ENCODE peak calls at places on chromosomes 13 and 19, in nine cellular contexts. Y is glutamatergic neuron, O is progenitor cell of endocrine pancreas, V is NT2/D1, Q is SK-N-DZ, I is KBM-7, H is ureter, T is heart left ventricle, W is gastrocnemius medialis. L is an unnamed sample.

GRCh38 chr13:35936579-35936978 is 194.6 kb downstream of the DCLK1 start:
- DNase-seq in H (no peak), Q (no peak), I (no peak), V (no peak), Y (no peak), W (no peak), T (no peak), O (no peak), L (no peak)

GRCh38 chr13:67416047-67416925 is 186.2 kb upstream of the PCDH9 start:
- DNase-seq in O (peak), H (no peak), I (peak), V (peak), W (no peak), T (peak), Q (peak), Y (peak), L (peak)

GRCh38 chr19:15283141-15283885 is 49.0 kb downstream of the BRD4 start:
- DNase-seq in I (peak), W (peak), O (no peak), Q (no peak), H (no peak), Y (no peak), T (no peak), V (no peak), L (peak)

GRCh38 chr13:49310251-49310650 is 62.5 kb downstream of the CDADC1 start:
- DNase-seq in W (no peak), Y (no peak), T (no peak), I (no peak), O (no peak), Q (no peak), V (no peak), H (no peak), L (no peak)

GRCh38 chr13:110017379-110017778 is 231.0 kb upstream of the IRS2 start:
- DNase-seq in I (no peak), H (no peak), O (no peak), V (peak), T (no peak), Q (no peak), Y (no peak), W (no peak), L (peak)

GRCh38 chr13:112145221-112146072 is 78.5 kb downstream of the SOX1 start:
- DNase-seq in I (no peak), O (no peak), H (no peak), Y (no peak), V (no peak), Q (no peak), W (no peak), T (no peak), L (no peak)

GRCh38 chr13:75326173-75327131 is 155.5 kb downstream of the TBC1D4 start:
- DNase-seq in T (no peak), W (no peak), Y (no peak), V (no peak), I (peak), O (no peak), Q (peak), H (no peak), L (peak)

GRCh38 chr19:6222884-6223283 is 56.9 kb downstream of the MLLT1 start:
- DNase-seq in O (no peak), I (no peak), W (peak), Y (no peak), Q (no peak), T (no peak), V (no peak), H (no peak), L (no peak)

GRCh38 chr13:44299142-44299541 is 74.5 kb upstream of the SERP2 start:
- DNase-seq in Q (no peak), W (no peak), I (no peak), O (no peak), T (no peak), Y (no peak), H (no peak), V (no peak), L (no peak)

GRCh38 chr13:97982286-97982685 is 28.8 kb downstream of the IPO5 start:
- DNase-seq in T (no peak), Q (no peak), Y (no peak), V (no peak), O (no peak), I (no peak), W (no peak), H (no peak), L (peak)

L was measured in fibroblast of the aortic adventitia.